ENCODE peak calls at places on chromosome 5, in five cellular contexts. E is activated CD4-positive, alpha-beta T cell treated with anti-CD3 and anti-CD28 coated beads, Interleukin-2, amount 10 ng/mL, durations not matched to agents 7 days and 5 days; C is stimulated activated CD4-positive, alpha-beta T cell treated with anti-CD3 and anti-CD28 coated beads, Interleukin-15, amount 100 ng/mL, for 48 hours; A is T-helper 2 cell; P is EH. Y is an unnamed sample.

GRCh38 chr5:83450183-83450839 is 21.2 kb upstream of the VCAN start:
- DNase-seq in E (no peak), C (no peak), A (no peak), P (no peak), Y (no peak)

GRCh38 chr5:170896779-170897178 is 35.0 kb downstream of the RANBP17 start:
- DNase-seq in E (no peak), C (no peak), A (no peak), P (peak), Y (no peak)

GRCh38 chr5:14386882-14387575 is 194.6 kb upstream of the OTULINL start:
- DNase-seq in E (no peak), C (no peak), A (no peak), P (no peak), Y (no peak)

GRCh38 chr5:148011407-148012124 is 52.2 kb upstream of the SPINK5 start:
- DNase-seq in E (no peak), C (no peak), A (no peak), P (peak), Y (no peak)

GRCh38 chr5:1570975-1571374 is 47.2 kb upstream of the LPCAT1 start:
- DNase-seq in E (no peak), C (no peak), A (no peak), P (no peak), Y (no peak)

GRCh38 chr5:67028371-67028770 is 168.2 kb downstream of the CD180 start:
- DNase-seq in E (no peak), C (no peak), A (no peak), P (peak), Y (no peak)

GRCh38 chr5:75463726-75464125 is 47.7 kb downstream of the CERT1 start:
- DNase-seq in E (no peak), C (no peak), A (no peak), P (no peak), Y (no peak)

GRCh38 chr5:168128154-168128553 is 163.3 kb upstream of the WWC1 start:
- DNase-seq in E (no peak), C (no peak), A (no peak), P (no peak), Y (no peak)

GRCh38 chr5:1285141-1285540 is 9.7 kb downstream of the TERT start:
- DNase-seq in E (no peak), C (no peak), A (no peak), P (no peak), Y (no peak)

GRCh38 chr5:159324986-159325385 is 5.3 kb downstream of the IL12B start:
- DNase-seq in E (no peak), C (no peak), A (no peak), P (no peak), Y (no peak)

GRCh38 chr5:102600964-102601363 is 102.2 kb upstream of the SLCO6A1 start:
- DNase-seq in E (no peak), C (no peak), A (no peak), P (peak), Y (no peak)

GRCh38 chr5:77984587-77984986 is 208.4 kb upstream of the TBCA start:
- DNase-seq in E (no peak), C (no peak), A (no peak), P (no peak), Y (no peak)

GRCh38 chr5:154860765-154861164 is 2.3 kb downstream of the CNOT8 start:
- DNase-seq in E (no peak), C (no peak), A (no peak), P (no peak), Y (no peak)

GRCh38 chr5:94983861-94984535 is 300.9 kb downstream of the MCTP1 start:
- DNase-seq in E (no peak), C (no peak), A (no peak), P (peak), Y (no peak)

GRCh38 chr5:151661968-151662732 is 24.6 kb downstream of the SPARC start:
- DNase-seq in E (no peak), C (no peak), A (no peak), P (peak), Y (no peak)

GRCh38 chr5:160281275-160281674 is 31.1 kb downstream of the CCNJL start:
- DNase-seq in E (no peak), C (no peak), A (no peak), P (no peak), Y (no peak)

GRCh38 chr5:141841781-141842180 is 36.4 kb downstream of the PCDH1 start:
- DNase-seq in E (no peak), C (no peak), A (no peak), P (no peak), Y (peak)

GRCh38 chr5:58934629-58935097 is 351.8 kb downstream of the RAB3C start:
- DNase-seq in E (no peak), C (no peak), A (no peak), P (no peak), Y (no peak)

Y was measured in cortex of kidney.